ENCODE peak calls at places on chromosomes 6 and 20, in ten cellular contexts. One of them, this sample, is unnamed.

GRCh38 chr6:134609862-134610261 is 291.9 kb upstream of the SGK1 start:
- DNase-seq in transverse colon: no peak
- DNase-seq in endothelial cell of umbilical vein: no peak
- DNase-seq in HCT116: no peak
- DNase-seq in breast epithelium: no peak
- DNase-seq in HepG2: no peak
- DNase-seq in prostate gland: no peak
- DNase-seq in upper lobe of left lung: no peak
- DNase-seq in stomach: no peak
- DNase-seq in suprapubic skin: no peak
- DNase-seq in this sample: no peak

GRCh38 chr6:14984454-14984853 is 261.4 kb upstream of the JARID2 start:
- DNase-seq in transverse colon: peak; percentile 79
- DNase-seq in endothelial cell of umbilical vein: no peak
- DNase-seq in HCT116: no peak
- DNase-seq in breast epithelium: no peak
- DNase-seq in HepG2: peak; percentile 36
- DNase-seq in prostate gland: no peak
- DNase-seq in upper lobe of left lung: no peak
- DNase-seq in stomach: peak; percentile 28
- DNase-seq in suprapubic skin: no peak
- DNase-seq in this sample: no peak

GRCh38 chr6:40330301-40330721 is 256.9 kb downstream of the LRFN2 start:
- DNase-seq in transverse colon: no peak
- DNase-seq in endothelial cell of umbilical vein: no peak
- DNase-seq in HCT116: no peak
- DNase-seq in breast epithelium: no peak
- DNase-seq in HepG2: no peak
- DNase-seq in prostate gland: no peak
- DNase-seq in upper lobe of left lung: no peak
- DNase-seq in stomach: no peak
- DNase-seq in suprapubic skin: no peak
- DNase-seq in this sample: no peak

GRCh38 chr6:119313937-119314893 is 35.3 kb downstream of the MAN1A1 start:
- DNase-seq in transverse colon: peak; percentile 24
- DNase-seq in endothelial cell of umbilical vein: no peak
- DNase-seq in HCT116: no peak
- DNase-seq in breast epithelium: no peak
- DNase-seq in HepG2: no peak
- DNase-seq in prostate gland: no peak
- DNase-seq in upper lobe of left lung: no peak
- DNase-seq in stomach: no peak
- DNase-seq in suprapubic skin: no peak
- DNase-seq in this sample: no peak

GRCh38 chr6:33075568-33076405 is at the start of gene HLA-DPB1:
- DNase-seq in transverse colon: no peak
- DNase-seq in endothelial cell of umbilical vein: peak; percentile 80
- DNase-seq in HCT116: peak; percentile 52
- DNase-seq in breast epithelium: no peak
- DNase-seq in HepG2: peak; percentile 20
- DNase-seq in prostate gland: no peak
- DNase-seq in upper lobe of left lung: no peak
- DNase-seq in stomach: no peak
- DNase-seq in suprapubic skin: no peak
- DNase-seq in this sample: peak; percentile 66

GRCh38 chr20:56163806-56164205 is 84.7 kb upstream of the MC3R start:
- DNase-seq in transverse colon: no peak
- DNase-seq in endothelial cell of umbilical vein: no peak
- DNase-seq in HCT116: no peak
- DNase-seq in breast epithelium: no peak
- DNase-seq in HepG2: no peak
- DNase-seq in prostate gland: no peak
- DNase-seq in upper lobe of left lung: no peak
- DNase-seq in stomach: no peak
- DNase-seq in suprapubic skin: no peak
- DNase-seq in this sample: no peak

GRCh38 chr20:22951966-22952365 is 83.1 kb upstream of the SSTR4 start:
- DNase-seq in transverse colon: no peak
- DNase-seq in endothelial cell of umbilical vein: no peak
- DNase-seq in HCT116: no peak
- DNase-seq in breast epithelium: no peak
- DNase-seq in HepG2: no peak
- DNase-seq in prostate gland: no peak
- DNase-seq in upper lobe of left lung: no peak
- DNase-seq in stomach: no peak
- DNase-seq in suprapubic skin: no peak
- DNase-seq in this sample: no peak

GRCh38 chr20:46283426-46283825 is 24.9 kb downstream of the CDH22 start:
- DNase-seq in transverse colon: no peak
- DNase-seq in endothelial cell of umbilical vein: no peak
- DNase-seq in HCT116: no peak
- DNase-seq in breast epithelium: no peak
- DNase-seq in HepG2: no peak
- DNase-seq in prostate gland: no peak
- DNase-seq in upper lobe of left lung: no peak
- DNase-seq in stomach: no peak
- DNase-seq in suprapubic skin: no peak
- DNase-seq in this sample: no peak

GRCh38 chr6:89530982-89531381 is 98.0 kb downstream of the ANKRD6 start:
- DNase-seq in transverse colon: no peak
- DNase-seq in endothelial cell of umbilical vein: no peak
- DNase-seq in HCT116: no peak
- DNase-seq in breast epithelium: no peak
- DNase-seq in HepG2: no peak
- DNase-seq in prostate gland: no peak
- DNase-seq in upper lobe of left lung: peak; percentile 34
- DNase-seq in stomach: no peak
- DNase-seq in suprapubic skin: no peak
- DNase-seq in this sample: no peak

GRCh38 chr20:56916345-56916622 is 287.2 kb downstream of the TFAP2C start:
- DNase-seq in transverse colon: no peak
- DNase-seq in endothelial cell of umbilical vein: no peak
- DNase-seq in HCT116: no peak
- DNase-seq in breast epithelium: no peak
- DNase-seq in HepG2: no peak
- DNase-seq in prostate gland: no peak
- DNase-seq in upper lobe of left lung: no peak
- DNase-seq in stomach: no peak
- DNase-seq in suprapubic skin: no peak
- DNase-seq in this sample: no peak

GRCh38 chr20:14337400-14338171 is at the start of gene FLRT3:
- DNase-seq in transverse colon: peak; percentile 79
- DNase-seq in endothelial cell of umbilical vein: peak; percentile 95
- DNase-seq in HCT116: peak; percentile 83
- DNase-seq in breast epithelium: peak; percentile 74
- DNase-seq in HepG2: peak; percentile 93
- DNase-seq in prostate gland: peak; percentile 92
- DNase-seq in upper lobe of left lung: no peak
- DNase-seq in stomach: peak; percentile 85
- DNase-seq in suprapubic skin: peak; percentile 64
- DNase-seq in this sample: peak; percentile 93
- TF ChIP-seq POLR2AphosphoS5 in transverse colon: peak; percentile 81
- TF ChIP-seq POLR2AphosphoS5 in endothelial cell of umbilical vein: no peak
- TF ChIP-seq POLR2AphosphoS5 in HCT116: peak; percentile 32
- TF ChIP-seq POLR2AphosphoS5 in breast epithelium: peak; percentile 34
- TF ChIP-seq POLR2AphosphoS5 in HepG2: peak; percentile 43
- TF ChIP-seq POLR2AphosphoS5 in prostate gland: peak; percentile 98
- TF ChIP-seq POLR2AphosphoS5 in upper lobe of left lung: peak; percentile 97
- TF ChIP-seq POLR2AphosphoS5 in stomach: peak; percentile 99
- TF ChIP-seq POLR2AphosphoS5 in suprapubic skin: no peak
- TF ChIP-seq POLR2AphosphoS5 in this sample: peak; percentile 77

GRCh38 chr6:44234101-44235090 is 11.0 kb downstream of the SLC29A1 start:
- DNase-seq in transverse colon: peak; percentile 71
- DNase-seq in endothelial cell of umbilical vein: peak; percentile 69
- DNase-seq in HCT116: no peak
- DNase-seq in breast epithelium: peak; percentile 70
- DNase-seq in HepG2: peak; percentile 78
- DNase-seq in prostate gland: peak; percentile 63
- DNase-seq in upper lobe of left lung: peak; percentile 52
- DNase-seq in stomach: peak; percentile 65
- DNase-seq in suprapubic skin: peak; percentile 83
- DNase-seq in this sample: peak; percentile 96

GRCh38 chr6:44235891-44236516 is 10.9 kb upstream of the HSP90AB1 start:
- DNase-seq in transverse colon: no peak
- DNase-seq in endothelial cell of umbilical vein: no peak
- DNase-seq in HCT116: no peak
- DNase-seq in breast epithelium: no peak
- DNase-seq in HepG2: peak; percentile 55
- DNase-seq in prostate gland: no peak
- DNase-seq in upper lobe of left lung: peak; percentile 29
- DNase-seq in stomach: no peak
- DNase-seq in suprapubic skin: no peak
- DNase-seq in this sample: no peak

GRCh38 chr6:44233560-44234100 is 10.2 kb downstream of the SLC29A1 start:
- DNase-seq in transverse colon: no peak
- DNase-seq in endothelial cell of umbilical vein: no peak
- DNase-seq in HCT116: no peak
- DNase-seq in breast epithelium: no peak
- DNase-seq in HepG2: no peak
- DNase-seq in prostate gland: no peak
- DNase-seq in upper lobe of left lung: no peak
- DNase-seq in stomach: no peak
- DNase-seq in suprapubic skin: no peak
- DNase-seq in this sample: no peak

GRCh38 chr6:44237021-44237812 is 9.7 kb upstream of the HSP90AB1 start:
- DNase-seq in transverse colon: peak; percentile 94
- DNase-seq in endothelial cell of umbilical vein: peak; percentile 98
- DNase-seq in HCT116: peak; percentile 86
- DNase-seq in breast epithelium: peak; percentile 91
- DNase-seq in HepG2: peak; percentile 98
- DNase-seq in prostate gland: peak; percentile 93
- DNase-seq in upper lobe of left lung: peak; percentile 53
- DNase-seq in stomach: peak; percentile 95
- DNase-seq in suprapubic skin: peak; percentile 94
- DNase-seq in this sample: peak; percentile 98

GRCh38 chr6:44235269-44235668 is 11.6 kb upstream of the HSP90AB1 start:
- DNase-seq in transverse colon: no peak
- DNase-seq in endothelial cell of umbilical vein: no peak
- DNase-seq in HCT116: no peak
- DNase-seq in breast epithelium: no peak
- DNase-seq in HepG2: no peak
- DNase-seq in prostate gland: no peak
- DNase-seq in upper lobe of left lung: no peak
- DNase-seq in stomach: no peak
- DNase-seq in suprapubic skin: no peak
- DNase-seq in this sample: no peak
- TF ChIP-seq POLR2A in transverse colon: no peak
- TF ChIP-seq POLR2A in endothelial cell of umbilical vein: no peak
- TF ChIP-seq POLR2A in HCT116: no peak
- TF ChIP-seq POLR2A in breast epithelium: no peak
- TF ChIP-seq POLR2A in HepG2: no peak
- TF ChIP-seq POLR2A in prostate gland: no peak
- TF ChIP-seq POLR2A in upper lobe of left lung: no peak
- TF ChIP-seq POLR2A in stomach: no peak
- TF ChIP-seq POLR2A in suprapubic skin: no peak
- TF ChIP-seq POLR2A in this sample: no peak

GRCh38 chr20:54133434-54134427 is 40.1 kb downstream of the CYP24A1 start:
- DNase-seq in transverse colon: peak; percentile 60
- DNase-seq in endothelial cell of umbilical vein: no peak
- DNase-seq in HCT116: peak; percentile 63
- DNase-seq in breast epithelium: no peak
- DNase-seq in HepG2: peak; percentile 100
- DNase-seq in prostate gland: peak; percentile 32
- DNase-seq in upper lobe of left lung: no peak
- DNase-seq in stomach: no peak
- DNase-seq in suprapubic skin: no peak
- DNase-seq in this sample: no peak

GRCh38 chr20:54129350-54129749 is 44.4 kb downstream of the CYP24A1 start:
- DNase-seq in transverse colon: no peak
- DNase-seq in endothelial cell of umbilical vein: no peak
- DNase-seq in HCT116: no peak
- DNase-seq in breast epithelium: no peak
- DNase-seq in HepG2: no peak
- DNase-seq in prostate gland: no peak
- DNase-seq in upper lobe of left lung: no peak
- DNase-seq in stomach: no peak
- DNase-seq in suprapubic skin: no peak
- DNase-seq in this sample: no peak

GRCh38 chr20:54134445-54135220 is 39.2 kb downstream of the CYP24A1 start:
- DNase-seq in transverse colon: no peak
- DNase-seq in endothelial cell of umbilical vein: no peak
- DNase-seq in HCT116: peak; percentile 76
- DNase-seq in breast epithelium: no peak
- DNase-seq in HepG2: peak; percentile 85
- DNase-seq in prostate gland: no peak
- DNase-seq in upper lobe of left lung: no peak
- DNase-seq in stomach: no peak
- DNase-seq in suprapubic skin: no peak
- DNase-seq in this sample: no peak

GRCh38 chr20:54131675-54132611 is 41.8 kb downstream of the CYP24A1 start:
- DNase-seq in transverse colon: no peak
- DNase-seq in endothelial cell of umbilical vein: no peak
- DNase-seq in HCT116: no peak
- DNase-seq in breast epithelium: no peak
- DNase-seq in HepG2: no peak
- DNase-seq in prostate gland: no peak
- DNase-seq in upper lobe of left lung: no peak
- DNase-seq in stomach: no peak
- DNase-seq in suprapubic skin: no peak
- DNase-seq in this sample: no peak

DNA sequence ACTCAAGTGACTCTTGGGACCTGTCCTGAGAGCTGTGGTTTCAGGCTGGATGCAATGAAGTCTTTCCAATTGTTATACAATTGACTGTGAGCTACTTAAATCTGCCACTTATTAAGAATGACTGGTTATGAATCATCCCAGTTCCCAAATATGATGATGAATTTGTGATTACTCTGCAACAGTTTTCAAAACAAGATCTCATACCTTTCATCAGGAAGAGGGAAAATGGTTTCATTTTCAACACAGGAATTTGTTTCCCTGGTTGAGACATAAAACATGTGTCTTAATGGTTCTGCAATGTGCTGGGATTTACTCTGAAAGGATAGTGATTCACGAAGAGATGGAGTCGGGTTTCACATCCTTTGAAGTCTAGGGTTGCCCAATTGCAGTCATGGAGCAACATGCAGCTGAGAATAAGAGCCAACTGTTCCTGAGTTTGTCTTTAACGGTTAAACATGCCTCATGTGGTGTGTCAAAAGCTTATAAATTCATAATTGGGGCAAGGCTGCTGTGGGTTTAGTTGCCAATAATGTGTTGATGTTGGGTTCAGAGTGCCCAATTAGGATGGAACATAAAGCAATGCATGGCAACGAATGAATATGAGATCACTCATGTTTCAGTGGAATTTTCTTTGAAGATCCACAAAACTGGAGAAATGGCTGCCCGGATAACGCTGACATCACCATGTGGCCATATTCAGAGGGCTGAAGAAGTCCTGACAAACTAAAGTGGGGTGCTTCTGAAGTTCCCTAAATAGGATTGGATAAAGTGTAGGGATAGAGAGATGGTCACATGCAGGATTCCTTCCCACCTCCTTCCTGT is 41.0 kb downstream of the CYP24A1 start:
- DNase-seq in transverse colon: peak; percentile 24
- DNase-seq in endothelial cell of umbilical vein: no peak
- DNase-seq in HCT116: peak; percentile 92
- DNase-seq in breast epithelium: no peak
- DNase-seq in HepG2: peak; percentile 100
- DNase-seq in prostate gland: peak; percentile 66
- DNase-seq in upper lobe of left lung: no peak
- DNase-seq in stomach: no peak
- DNase-seq in suprapubic skin: peak; percentile 84
- DNase-seq in this sample: no peak
- H3K27ac ChIP-seq in transverse colon: peak overlapping the region; percentile 71
- H3K27ac ChIP-seq in endothelial cell of umbilical vein: no peak overlapping the region
- H3K27ac ChIP-seq in HCT116: peak overlapping the region; percentile 98
- H3K27ac ChIP-seq in breast epithelium: peak overlapping the region; percentile 77
- H3K27ac ChIP-seq in HepG2: peak overlapping the region; percentile 99
- H3K27ac ChIP-seq in prostate gland: peak overlapping the region; percentile 33
- H3K27ac ChIP-seq in upper lobe of left lung: peak overlapping the region; percentile 63
- H3K27ac ChIP-seq in stomach: peak overlapping the region; percentile 35
- H3K27ac ChIP-seq in suprapubic skin: peak overlapping the region; percentile 75
- H3K27ac ChIP-seq in this sample: peak overlapping the region; percentile 34

GRCh38 chr6:149941583-149942460 is at the start of gene ULBP2:
- DNase-seq in transverse colon: peak; percentile 73
- DNase-seq in endothelial cell of umbilical vein: peak; percentile 97
- DNase-seq in HCT116: peak; percentile 75
- DNase-seq in breast epithelium: no peak
- DNase-seq in HepG2: no peak
- DNase-seq in prostate gland: peak; percentile 70
- DNase-seq in upper lobe of left lung: peak; percentile 86
- DNase-seq in stomach: peak; percentile 71
- DNase-seq in suprapubic skin: peak; percentile 91
- DNase-seq in this sample: no peak
- TF ChIP-seq POLR2AphosphoS5 in transverse colon: no peak
- TF ChIP-seq POLR2AphosphoS5 in endothelial cell of umbilical vein: peak; percentile 90
- TF ChIP-seq POLR2AphosphoS5 in HCT116: peak; percentile 77
- TF ChIP-seq POLR2AphosphoS5 in breast epithelium: no peak
- TF ChIP-seq POLR2AphosphoS5 in HepG2: no peak
- TF ChIP-seq POLR2AphosphoS5 in prostate gland: peak; percentile 90
- TF ChIP-seq POLR2AphosphoS5 in upper lobe of left lung: peak; percentile 80
- TF ChIP-seq POLR2AphosphoS5 in stomach: peak; percentile 47
- TF ChIP-seq POLR2AphosphoS5 in suprapubic skin: no peak
- TF ChIP-seq POLR2AphosphoS5 in this sample: peak; percentile 83